ENCODE peak calls at places on chromosomes 2 and 18, in eight cellular contexts. B is AG08396; Z is GM20000; N is thyroid gland; L is stimulated activated CD8-positive, alpha-beta memory T cell treated with anti-CD3 and anti-CD28 coated beads, Interleukin-2, amount 100 ng/mL, for 1 hour; H is GM10248; M is transverse colon; R is activated CD8-positive, alpha-beta memory T cell treated with anti-CD3 and anti-CD28 coated beads for 24 hours. V is an unnamed sample.

GRCh38 chr2:25252291-25253152 is 84.1 kb upstream of the POMC start:
- DNase-seq in B (peak), Z (peak), N (peak), L (no peak), H (peak), M (peak), R (no peak), V (peak)

GRCh38 chr2:158969717-158970521 is 1.5 kb downstream of the TANC1 start:
- DNase-seq in B (peak), Z (no peak), N (peak), L (no peak), H (no peak), M (peak), R (peak), V (no peak)

GRCh38 chr18:47180765-47181164 is 4.6 kb upstream of the IER3IP1 start:
- DNase-seq in B (no peak), Z (no peak), N (no peak), L (no peak), H (no peak), M (no peak), R (no peak), V (no peak)

GRCh38 chr2:2809771-2810170 is 478.7 kb upstream of the MYT1L start:
- DNase-seq in B (no peak), Z (no peak), N (no peak), L (no peak), H (no peak), M (no peak), R (peak), V (no peak)

GRCh38 chr2:71303849-71304248 is 27.7 kb upstream of the ZNF638 start:
- DNase-seq in B (no peak), Z (no peak), N (no peak), L (no peak), H (no peak), M (no peak), R (no peak), V (no peak)

GRCh38 chr2:121080013-121080772 is 204.8 kb downstream of the TFCP2L1 start:
- DNase-seq in B (peak), Z (peak), N (peak), L (peak), H (peak), M (peak), R (peak), V (peak)

GRCh38 chr2:143968360-143968759 is 551.6 kb downstream of the ZEB2 start:
- DNase-seq in B (no peak), Z (no peak), N (no peak), L (no peak), H (no peak), M (no peak), R (no peak), V (no peak)

GRCh38 chr2:31987454-31987853 is 23.4 kb downstream of the MEMO1 start:
- DNase-seq in B (peak), Z (no peak), N (no peak), L (no peak), H (no peak), M (no peak), R (no peak), V (no peak)

GRCh38 chr2:168849610-168850009 is 40.6 kb downstream of the SPC25 start:
- DNase-seq in B (peak), Z (no peak), N (peak), L (no peak), H (no peak), M (peak), R (no peak), V (no peak)

GRCh38 chr2:29697715-29698114 is 223.7 kb downstream of the ALK start:
- DNase-seq in B (no peak), Z (no peak), N (no peak), L (no peak), H (no peak), M (no peak), R (no peak), V (no peak)

GRCh38 chr2:30235008-30235655 is 3.8 kb downstream of the LBH start:
- DNase-seq in B (peak), Z (no peak), N (no peak), L (peak), H (no peak), M (no peak), R (peak), V (no peak)

GRCh38 chr2:11578081-11578948 is 44.5 kb downstream of the GREB1 start:
- DNase-seq in B (no peak), Z (no peak), N (no peak), L (no peak), H (no peak), M (no peak), R (no peak), V (no peak)

GRCh38 chr2:191066281-191067233 is 52.6 kb upstream of the STAT1 start:
- DNase-seq in B (no peak), Z (no peak), N (no peak), L (no peak), H (no peak), M (no peak), R (no peak), V (no peak)